ENCODE peak calls at places on chromosomes 13 and 19, in five cellular contexts. Y is Peyer's patch, K is stomach, Z is neural progenitor cell, R is heart left ventricle. D is an unnamed sample. For H3K4me1, the result is how much of the 10 kb centered on the place peaks cover.

GRCh38 chr19:31347828-31348314 is 1.4 kb downstream of the TSHZ3 start:
- DNase-seq in Y (no peak), Z (no peak), R (no peak), K (no peak), D (peak)

GRCh38 chr13:47835470-47836228 is 165.4 kb downstream of the SUCLA2 start:
- DNase-seq in R (no peak), Y (no peak), Z (no peak), K (no peak), D (no peak)

GRCh38 chr13:98390086-98390697 is 186.7 kb downstream of the STK24 start:
- DNase-seq in R (no peak), Z (no peak), K (no peak), Y (no peak), D (no peak)

GRCh38 chr13:98285852-98286594 is 109.0 kb upstream of the RNF113B start:
- DNase-seq in R (no peak), K (no peak), Z (no peak), Y (no peak), D (no peak)

GRCh38 chr19:35038623-35039512 is 2.7 kb upstream of the HPN start:
- DNase-seq in R (no peak), Y (no peak), Z (no peak), K (no peak), D (no peak)

GRCh38 chr19:47461876-47462275 is 9.8 kb downstream of the SLC8A2 start:
- DNase-seq in K (no peak), R (no peak), Z (no peak), Y (no peak), D (no peak)

GRCh38 chr19:9494096-9494495 is 4.3 kb downstream of the ZNF560 start:
- DNase-seq in Y (no peak), R (no peak), Z (no peak), K (no peak), D (no peak)

GRCh38 chr13:32956595-32956933 is 59.7 kb upstream of the KL start:
- DNase-seq in Y (no peak), Z (no peak), K (no peak), R (no peak), D (no peak)

GRCh38 chr13:48528720-48529119 is 4.2 kb downstream of the RCBTB2 start:
- DNase-seq in Y (no peak), R (no peak), K (no peak), Z (no peak), D (no peak)

GRCh38 chr13:114046447-114046846 is 72.6 kb upstream of the C13orf46 start:
- DNase-seq in Z (no peak), K (no peak), Y (no peak), R (no peak), D (no peak)

GRCh38 chr19:50777830-50778303 is 7.6 kb downstream of the GPR32 start:
- DNase-seq in R (no peak), Z (peak), K (no peak), Y (no peak), D (no peak)

GRCh38 chr19:7263066-7263465 is 31.1 kb downstream of the INSR start:
- DNase-seq in Z (no peak), R (no peak), Y (no peak), K (no peak), D (no peak)

GRCh38 chr19:31430381-31430780 is 81.1 kb upstream of the TSHZ3 start:
- DNase-seq in K (no peak), Y (no peak), R (no peak), Z (no peak), D (no peak)

GRCh38 chr13:113769106-113769505 is 10.1 kb downstream of the TMEM255B start:
- DNase-seq in R (no peak), K (no peak), Y (no peak), Z (no peak), D (no peak)

GRCh38 chr13:99935772-99936171 is 35.8 kb downstream of the ZIC5 start:
- DNase-seq in Z (no peak), R (no peak), K (no peak), Y (no peak), D (no peak)

GRCh38 chr19:43439183-43440063 is 24.7 kb downstream of the TEX101 start:
- DNase-seq in R (no peak), K (no peak), Z (no peak), Y (peak), D (no peak)

GRCh38 chr13:87779451-87779850 is 108.3 kb downstream of the SLITRK5 start:
- DNase-seq in Y (no peak), K (no peak), R (no peak), Z (no peak), D (no peak)

GRCh38 chr19:12913871-12914690 is 5.0 kb downstream of the SYCE2 start:
- DNase-seq in K (no peak), Y (peak), R (no peak), Z (peak), D (no peak)

GRCh38 chr13:96068729-96069128 is 15.5 kb upstream of the UGGT2 start:
- DNase-seq in Y (no peak), R (no peak), Z (no peak), K (no peak), D (no peak)

GRCh38 chr19:51644636-51645271 is 1.9 kb downstream of the SIGLEC14 start:
- DNase-seq in K (no peak), Z (no peak), R (no peak), Y (no peak), D (no peak)

GRCh38 chr13:111336666-111337065 is 16.2 kb downstream of the TEX29 start:
- DNase-seq in R (no peak), K (no peak), Y (no peak), Z (no peak), D (no peak)

GRCh38 chr13:58991826-58992477 is 1171.8 kb downstream of the DIAPH3 start:
- DNase-seq in K (peak), R (no peak), Z (no peak), Y (no peak), D (no peak)

GRCh38 chr19:2727640-2727944 is 6.4 kb upstream of the DIRAS1 start:
- DNase-seq in Z (no peak), R (no peak), Y (no peak), K (no peak), D (no peak)

GRCh38 chr19:49113762-49114629 is at the start of gene LIN7B:
- DNase-seq in Y (peak), Z (peak), R (peak), K (peak), D (peak)

GRCh38 chr13:114339779-114340534 is 25.7 kb downstream of the CHAMP1 start:
- DNase-seq in K (peak), Y (peak), R (peak), Z (no peak), D (peak)

GRCh38 chr19:29685326-29685725 is 20.1 kb downstream of the PLEKHF1 start:
- DNase-seq in R (no peak), Z (no peak), Y (no peak), K (no peak), D (no peak)

GRCh38 chr19:29687244-29687896 is 22.1 kb downstream of the PLEKHF1 start:
- DNase-seq in Y (no peak), K (no peak), Z (no peak), R (no peak), D (peak)

GRCh38 chr19:29690842-29691241 is 24.2 kb downstream of the C19orf12 start:
- DNase-seq in R (no peak), Y (no peak), K (no peak), Z (peak), D (peak)

GRCh38 chr19:29686285-29686805 is 21.1 kb downstream of the PLEKHF1 start:
- DNase-seq in Z (no peak), K (no peak), R (no peak), Y (no peak), D (no peak)

GRCh38 chr19:29687897-29688728 is 22.9 kb downstream of the PLEKHF1 start:
- DNase-seq in K (no peak), Y (no peak), Z (no peak), R (no peak), D (no peak)
- H3K27ac ChIP-seq in K (no peak), Y (no peak), Z (no peak), R (no peak), D (peak)

GRCh38 chr19:18049390-18049789 is 37.3 kb downstream of the IL12RB1 start:
- DNase-seq in Y (peak), R (peak), K (peak), Z (no peak), D (no peak)

GRCh38 chr19:18053571-18054219 is 33.0 kb downstream of the IL12RB1 start:
- DNase-seq in R (no peak), Z (no peak), Y (no peak), K (no peak), D (no peak)

GRCh38 chr19:18057557-18057956 is 29.2 kb downstream of the IL12RB1 start:
- DNase-seq in Z (no peak), R (peak), K (peak), Y (no peak), D (no peak)

GRCh38 chr19:18055967-18056366 is 30.8 kb downstream of the IL12RB1 start:
- DNase-seq in Y (no peak), Z (no peak), K (no peak), R (no peak), D (no peak)

GRCh38 chr19:18051887-18052286 is 34.8 kb downstream of the IL12RB1 start:
- DNase-seq in K (peak), Z (no peak), R (peak), Y (no peak), D (no peak)
- H3K4me3 ChIP-seq in K (peak), Z (no peak), R (peak), Y (no peak), D (no peak)

GRCh38 chr19:16039545-16039944 is 36.8 kb upstream of the TPM4 start:
- DNase-seq in Y (no peak), Z (no peak), K (no peak), R (no peak), D (no peak)
- H3K4me1 ChIP-seq in Y (under half), Z (under half), K (under half), R (under half), D (under half)

GRCh38 chr13:72386138-72386684 is 341.2 kb downstream of the MZT1 start:
- DNase-seq in K (no peak), R (no peak), Z (no peak), Y (no peak), D (no peak)
- H3K27ac ChIP-seq in K (no peak), R (no peak), Z (no peak), Y (no peak), D (no peak)

DNA sequence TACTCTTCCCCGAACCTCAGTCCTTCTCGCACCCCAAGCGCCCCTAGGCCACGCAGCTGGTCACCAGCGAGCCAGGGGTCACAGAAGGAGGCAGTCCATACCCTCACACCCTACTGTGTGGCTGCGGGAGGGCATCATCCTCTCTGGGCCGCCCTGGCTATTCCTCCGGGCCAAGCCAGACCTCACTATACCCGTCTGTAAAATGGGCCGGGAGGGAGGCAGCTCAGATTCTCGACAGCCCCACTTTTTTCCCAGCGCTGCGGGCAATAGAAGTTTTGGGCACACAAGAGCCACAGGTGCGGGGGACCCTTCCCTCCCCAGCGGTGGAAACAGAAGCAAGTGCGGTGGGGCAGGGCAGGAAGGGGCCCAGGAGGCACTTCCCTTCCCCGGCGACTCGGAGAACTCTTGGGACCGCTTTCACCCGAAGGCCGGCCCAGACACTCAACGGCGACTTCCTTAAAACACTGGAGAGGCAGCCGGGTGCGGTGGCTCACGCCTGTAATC is 5.6 kb upstream of the ARRDC2 start:
- DNase-seq in Z (no peak), Y (peak), K (no peak), R (peak), D (no peak)
- H3K4me3 ChIP-seq in Z (no peak), Y (peak), K (peak), R (peak), D (no peak)

DNA sequence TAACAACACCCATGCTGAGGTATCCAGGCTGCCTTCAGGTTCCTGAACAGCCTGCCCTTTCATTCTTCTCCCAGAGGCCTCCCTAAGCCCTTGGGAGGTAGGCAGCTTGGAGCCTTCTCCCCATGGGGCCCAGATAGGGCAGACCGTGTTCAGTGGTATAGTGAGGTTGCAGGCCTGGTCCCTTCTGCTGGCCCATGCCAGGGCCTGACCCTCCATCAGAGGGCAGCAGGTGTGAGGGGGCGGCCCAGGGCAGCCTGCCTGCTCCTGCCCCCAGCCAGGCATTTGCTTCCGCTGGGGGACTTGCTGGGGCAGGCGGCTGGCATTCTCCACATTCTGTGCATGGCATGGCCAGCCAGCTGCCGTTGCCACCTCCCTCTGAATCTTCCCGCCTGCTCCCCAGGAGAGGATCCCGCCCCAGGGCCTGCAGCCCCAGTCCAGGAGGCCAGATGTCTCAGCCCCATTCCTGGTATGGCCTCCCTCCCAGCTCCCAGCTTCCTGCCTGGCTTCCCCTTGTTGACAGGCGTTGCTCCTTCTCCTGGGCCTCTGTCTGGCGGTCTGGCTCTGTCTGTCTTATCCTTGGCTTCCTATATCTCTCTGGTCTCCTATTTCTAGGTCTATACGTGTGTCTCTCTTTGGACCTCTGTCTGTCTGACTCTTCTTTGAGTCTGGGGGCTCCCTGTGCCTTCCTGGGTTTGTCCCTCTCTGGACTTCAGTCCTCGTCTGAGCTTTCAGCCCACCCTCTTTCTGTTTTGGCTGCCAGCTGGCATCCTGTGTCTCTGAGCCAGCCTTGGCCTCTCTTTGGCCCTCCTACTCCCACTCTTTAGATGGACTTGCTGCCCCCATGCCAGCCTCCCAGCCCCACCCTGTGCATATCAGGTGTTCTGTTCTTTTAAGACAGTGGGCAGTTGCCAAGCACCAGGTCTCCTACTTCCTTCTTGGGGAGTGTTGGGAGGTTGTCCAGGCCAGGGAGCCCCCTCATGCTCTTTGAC is 9.1 kb downstream of the CIC start:
- DNase-seq in Y (no peak), Z (no peak), K (no peak), R (peak), D (peak)
- H3K4me1 ChIP-seq in Y (under half), Z (under half), K (half or more), R (half or more), D (under half)

DNA sequence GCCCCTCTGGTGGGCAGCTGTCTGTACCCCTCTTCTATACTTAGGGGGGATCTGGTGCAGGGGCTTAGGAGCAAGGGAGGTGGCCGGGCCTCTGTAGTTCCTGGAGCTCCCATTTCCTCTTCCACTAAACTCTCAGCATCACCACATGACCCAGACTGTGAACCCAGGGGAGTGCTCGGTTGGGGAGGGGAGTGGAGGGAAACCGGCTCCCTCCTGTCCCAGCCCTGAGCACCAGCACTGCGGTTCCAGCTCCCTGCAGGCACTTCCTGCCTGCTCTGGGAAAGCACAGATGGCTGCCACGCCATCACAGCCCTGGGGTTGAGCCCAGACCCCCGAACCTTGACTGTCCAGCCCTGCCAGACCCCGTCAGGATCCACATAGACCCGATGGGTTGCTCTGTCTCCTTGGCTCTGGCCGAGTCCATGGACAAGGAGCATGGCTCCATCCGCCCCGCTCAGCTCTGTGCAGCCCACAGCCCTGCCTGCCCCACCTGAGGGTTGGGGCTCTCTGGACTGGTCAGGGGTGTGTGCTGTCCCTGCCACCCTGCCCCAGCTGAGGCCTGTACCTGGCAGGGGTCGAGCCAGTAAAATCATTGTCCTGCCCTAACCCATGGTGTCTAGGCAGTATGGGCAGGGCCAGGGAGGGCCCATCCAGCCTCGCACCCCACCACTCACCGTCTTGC is 36.0 kb upstream of the SLC7A10 start:
- DNase-seq in K (no peak), Z (no peak), R (no peak), Y (no peak), D (no peak)
- H3K27ac ChIP-seq in K (no peak), Z (no peak), R (peak), Y (no peak), D (no peak)

DNA sequence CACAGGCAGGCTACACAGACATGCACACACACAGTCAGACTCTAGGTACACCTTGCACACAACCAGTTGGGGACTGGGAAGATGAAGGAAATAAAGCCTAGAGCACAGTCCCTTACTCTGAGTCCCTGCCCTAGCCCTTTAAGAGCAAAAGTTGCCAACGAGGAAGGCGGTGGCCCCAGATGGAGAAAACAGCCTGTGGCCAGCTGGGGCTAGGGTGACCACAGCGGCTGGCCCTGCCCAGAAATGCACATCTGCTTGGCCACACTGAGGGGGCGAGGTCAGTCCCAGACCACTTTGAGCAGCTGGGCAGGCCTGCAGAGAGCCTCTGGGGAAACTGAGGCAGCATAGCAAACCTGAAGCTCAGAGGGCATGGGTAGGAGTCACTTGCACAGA is 52.3 kb downstream of the PTPRS start:
- DNase-seq in K (peak), R (peak), Z (no peak), Y (no peak), D (no peak)
- H3K4me3 ChIP-seq in K (peak), R (peak), Z (no peak), Y (no peak), D (no peak)

DNA sequence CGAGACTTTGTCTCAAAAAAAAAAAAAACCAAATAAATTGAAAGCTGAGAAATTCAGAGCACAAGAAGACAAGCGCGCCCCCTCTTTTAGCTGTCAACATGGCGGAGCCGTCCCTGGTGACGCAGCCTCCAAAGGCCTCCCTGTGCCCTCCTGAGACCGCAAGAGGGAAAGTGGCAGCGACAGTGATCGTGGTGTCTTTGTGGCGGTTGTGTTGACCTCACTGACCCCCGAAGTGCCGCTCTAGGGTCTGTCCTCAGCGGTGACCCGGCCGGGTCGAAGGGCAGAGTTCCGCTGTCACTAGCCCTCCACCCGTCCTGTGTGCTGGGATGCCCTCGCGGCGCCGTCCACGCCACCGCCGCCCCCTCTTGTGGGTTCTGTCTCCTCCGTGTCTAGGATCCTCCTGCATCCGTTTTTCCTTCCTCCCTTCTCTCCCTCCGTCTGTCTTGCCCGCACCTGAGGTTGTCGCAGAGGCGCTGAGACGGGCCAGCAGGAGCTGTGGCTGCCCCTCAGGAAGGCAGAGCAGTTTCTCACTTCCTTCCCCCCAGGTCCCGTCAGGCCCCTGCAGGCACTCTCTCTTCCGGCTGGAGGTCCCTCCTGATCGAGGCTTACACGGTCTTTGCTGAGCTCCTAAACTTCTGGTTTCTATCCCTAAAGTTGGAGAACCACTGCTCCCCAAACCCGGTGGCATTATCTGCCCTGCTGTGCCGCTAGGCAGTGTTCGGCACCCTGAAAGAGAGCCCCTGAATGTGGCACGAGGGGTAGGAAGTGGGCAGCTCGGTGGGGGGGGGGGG is 7.2 kb downstream of the UHRF1 start:
- DNase-seq in K (no peak), Y (peak), Z (no peak), R (no peak), D (no peak)
- H3K4me1 ChIP-seq in K (under half), Y (under half), Z (under half), R (under half), D (under half)

D was measured in SJCRH30.